ENCODE peak calls at places on chromosomes 16 and 17, in eight cellular contexts. W, S, P, E, M, B, O and I are unnamed samples.

GRCh38 chr16:84351630-84352029 is 16.7 kb upstream of the ATP2C2 start:
- DNase-seq in W (no peak), S (no peak), P (no peak), E (no peak), M (no peak), B (no peak), O (no peak), I (no peak)

GRCh38 chr17:61878520-61878919 is 15.2 kb upstream of the BRIP1 start:
- DNase-seq in W (no peak), S (no peak), P (no peak), E (no peak), M (no peak), B (no peak), O (no peak), I (no peak)

GRCh38 chr17:32525116-32525515 is 38.3 kb downstream of the CDK5R1 start:
- DNase-seq in W (peak), S (no peak), P (no peak), E (no peak), M (no peak), B (no peak), O (no peak), I (no peak)

GRCh38 chr17:30345527-30346075 is 11.7 kb upstream of the TMIGD1 start:
- DNase-seq in W (no peak), S (no peak), P (no peak), E (no peak), M (no peak), B (no peak), O (no peak), I (no peak)

GRCh38 chr17:7988750-7989178 is 13.7 kb upstream of the GUCY2D start:
- DNase-seq in W (peak), S (peak), P (peak), E (no peak), M (peak), B (peak), O (peak), I (peak)

GRCh38 chr16:51550785-51551184 is 399.7 kb upstream of the SALL1 start:
- DNase-seq in W (no peak), S (no peak), P (no peak), E (no peak), M (no peak), B (no peak), O (no peak), I (no peak)

GRCh38 chr16:48546774-48547173 is 63.2 kb downstream of the N4BP1 start:
- DNase-seq in W (no peak), S (no peak), P (no peak), E (no peak), M (no peak), B (peak), O (no peak), I (peak)

GRCh38 chr16:5459863-5460262 is 362.3 kb upstream of the EEF2KMT start:
- DNase-seq in W (no peak), S (no peak), P (no peak), E (no peak), M (no peak), B (no peak), O (no peak), I (no peak)

GRCh38 chr16:46929378-46930332 is 43.8 kb downstream of the DNAJA2 start:
- DNase-seq in W (peak), S (peak), P (peak), E (peak), M (peak), B (peak), O (peak), I (no peak)

GRCh38 chr16:27760845-27761176 is 210.9 kb downstream of the KATNIP start:
- DNase-seq in W (no peak), S (no peak), P (no peak), E (no peak), M (no peak), B (no peak), O (no peak), I (no peak)

GRCh38 chr16:75653926-75654325 is 6.4 kb downstream of the TERF2IP start:
- DNase-seq in W (peak), S (no peak), P (peak), E (no peak), M (no peak), B (no peak), O (no peak), I (no peak)

GRCh38 chr16:70768205-70768580 is 32.8 kb downstream of the VAC14 start:
- DNase-seq in W (no peak), S (no peak), P (no peak), E (no peak), M (no peak), B (no peak), O (no peak), I (no peak)

GRCh38 chr17:68794636-68795503 is 160.3 kb downstream of the ABCA8 start:
- DNase-seq in W (no peak), S (no peak), P (peak), E (peak), M (no peak), B (no peak), O (no peak), I (no peak)

GRCh38 chr17:65022751-65023421 is 33.7 kb downstream of the GNA13 start:
- DNase-seq in W (peak), S (no peak), P (no peak), E (no peak), M (peak), B (no peak), O (no peak), I (no peak)

GRCh38 chr16:11087691-11088431 is 143.5 kb downstream of the CLEC16A start:
- DNase-seq in W (no peak), S (peak), P (no peak), E (no peak), M (no peak), B (no peak), O (no peak), I (no peak)

GRCh38 chr16:79182618-79183017 is 417.9 kb downstream of the MAF start:
- DNase-seq in W (no peak), S (no peak), P (no peak), E (no peak), M (no peak), B (no peak), O (no peak), I (no peak)

GRCh38 chr16:4313563-4314531 is 2.0 kb upstream of the GLIS2 start:
- DNase-seq in W (no peak), S (no peak), P (no peak), E (no peak), M (peak), B (no peak), O (peak), I (no peak)

GRCh38 chr17:16283705-16284104 is 66.7 kb downstream of the PIGL start:
- DNase-seq in W (no peak), S (no peak), P (no peak), E (no peak), M (no peak), B (no peak), O (peak), I (no peak)

GRCh38 chr17:40099627-40100418 is 566 bp downstream of the NR1D1 start:
- DNase-seq in W (no peak), S (no peak), P (no peak), E (no peak), M (no peak), B (no peak), O (no peak), I (no peak)

GRCh38 chr17:38701504-38702165 is 3.4 kb upstream of the MLLT6 start:
- DNase-seq in W (no peak), S (peak), P (no peak), E (no peak), M (no peak), B (no peak), O (peak), I (peak)

GRCh38 chr17:34892864-34893263 is 68.4 kb downstream of the CCT6B start:
- DNase-seq in W (no peak), S (no peak), P (no peak), E (no peak), M (peak), B (no peak), O (peak), I (no peak)

GRCh38 chr16:31537362-31537921 is 9.7 kb downstream of the AHSP start:
- DNase-seq in W (no peak), S (no peak), P (no peak), E (no peak), M (no peak), B (no peak), O (no peak), I (no peak)

GRCh38 chr17:1834378-1835149 is 4.8 kb downstream of the RPA1 start:
- DNase-seq in W (no peak), S (peak), P (no peak), E (no peak), M (no peak), B (no peak), O (no peak), I (no peak)

GRCh38 chr16:12083625-12084024 is 107.1 kb downstream of the SNX29 start:
- DNase-seq in W (no peak), S (no peak), P (no peak), E (no peak), M (no peak), B (no peak), O (no peak), I (no peak)

GRCh38 chr17:1083451-1084187 is 86.7 kb downstream of the TIMM22 start:
- DNase-seq in W (no peak), S (no peak), P (no peak), E (no peak), M (no peak), B (no peak), O (no peak), I (no peak)

GRCh38 chr17:1177099-1177996 is 2.4 kb downstream of the ABR start:
- DNase-seq in W (no peak), S (no peak), P (no peak), E (no peak), M (no peak), B (no peak), O (no peak), I (no peak)

GRCh38 chr17:70622382-70623260 is 453.3 kb downstream of the KCNJ2 start:
- DNase-seq in W (no peak), S (no peak), P (no peak), E (peak), M (peak), B (peak), O (peak), I (peak)

GRCh38 chr17:47199627-47200324 is 9.4 kb upstream of the MYL4 start:
- DNase-seq in W (no peak), S (no peak), P (no peak), E (no peak), M (no peak), B (no peak), O (no peak), I (no peak)

GRCh38 chr17:4362141-4362540 is 4.3 kb downstream of the UBE2G1 start:
- DNase-seq in W (no peak), S (no peak), P (no peak), E (no peak), M (no peak), B (no peak), O (peak), I (no peak)

GRCh38 chr16:75928295-75928694 is 202.0 kb upstream of the CPHXL start:
- DNase-seq in W (no peak), S (no peak), P (no peak), E (no peak), M (no peak), B (no peak), O (no peak), I (no peak)

GRCh38 chr16:66572356-66572755 is 6.1 kb downstream of the CMTM1 start:
- DNase-seq in W (no peak), S (no peak), P (no peak), E (no peak), M (no peak), B (no peak), O (no peak), I (no peak)

GRCh38 chr17:54544239-54544638 is 356.4 kb upstream of the TOM1L1 start:
- DNase-seq in W (no peak), S (no peak), P (no peak), E (no peak), M (no peak), B (no peak), O (no peak), I (no peak)

GRCh38 chr17:31919802-31920525 is 16.8 kb upstream of the SUZ12 start:
- DNase-seq in W (no peak), S (no peak), P (no peak), E (no peak), M (no peak), B (no peak), O (no peak), I (no peak)

GRCh38 chr16:84999857-85000480 is 11.4 kb downstream of the ZDHHC7 start:
- DNase-seq in W (no peak), S (no peak), P (no peak), E (no peak), M (no peak), B (no peak), O (no peak), I (no peak)

GRCh38 chr16:70496513-70496912 is 26.8 kb downstream of the COG4 start:
- DNase-seq in W (no peak), S (no peak), P (no peak), E (no peak), M (no peak), B (no peak), O (no peak), I (no peak)